ENCODE peak calls at places on chromosomes 11 and 22, in ten cellular contexts. F is transverse colon, Z is stomach, A is spleen, O is upper lobe of left lung, E is sigmoid colon, D is endothelial cell of umbilical vein, V is esophagus muscularis mucosa, G is K562, C is H1. N is an unnamed sample.

GRCh38 chr11:6646040-6646439 is 9.6 kb downstream of the DCHS1 start:
- DNase-seq in D (peak), O (no peak), G (no peak), Z (no peak), E (peak), V (no peak), C (no peak), A (peak), F (no peak), N (no peak)

GRCh38 chr11:17498475-17498874 is 21.8 kb upstream of the ABCC8 start:
- DNase-seq in C (no peak), G (peak), D (no peak), Z (no peak), O (no peak), E (no peak), V (no peak), F (no peak), A (peak), N (no peak)

GRCh38 chr11:112085822-112086421 is 634 bp downstream of the TIMM8B start:
- DNase-seq in F (peak), V (no peak), C (no peak), A (peak), O (peak), D (no peak), Z (no peak), G (peak), E (no peak), N (no peak)

GRCh38 chr22:23652286-23652685 is 20.2 kb upstream of the DRICH1 start:
- DNase-seq in F (no peak), D (no peak), O (no peak), A (peak), G (no peak), C (no peak), Z (no peak), V (no peak), E (peak), N (no peak)

GRCh38 chr11:850777-851762 is 8.4 kb downstream of the TSPAN4 start:
- DNase-seq in Z (no peak), O (no peak), V (no peak), A (no peak), F (no peak), E (no peak), G (peak), D (no peak), C (no peak), N (no peak)

GRCh38 chr22:27990879-27991278 is 71.8 kb upstream of the PITPNB start:
- DNase-seq in D (peak), V (no peak), G (peak), A (no peak), O (no peak), C (peak), F (peak), E (peak), Z (peak), N (no peak)

GRCh38 chr11:47987310-47987709 is 7.0 kb downstream of the PTPRJ start:
- DNase-seq in D (no peak), C (no peak), A (no peak), E (no peak), Z (no peak), O (no peak), V (no peak), G (no peak), F (no peak), N (no peak)

GRCh38 chr22:24181088-24181995 is at the start of gene SUSD2:
- DNase-seq in Z (peak), D (no peak), F (peak), G (peak), O (peak), E (no peak), V (no peak), C (no peak), A (peak), N (no peak)

GRCh38 chr11:61976813-61977475 is 9.5 kb upstream of the FTH1 start:
- DNase-seq in O (no peak), C (no peak), A (peak), V (no peak), F (no peak), G (peak), Z (no peak), E (peak), D (no peak), N (no peak)

GRCh38 chr11:61973603-61974162 is 6.2 kb upstream of the FTH1 start:
- DNase-seq in Z (no peak), O (no peak), C (no peak), F (no peak), E (no peak), G (peak), A (peak), V (peak), D (no peak), N (no peak)

GRCh38 chr11:61976420-61976800 is 9.0 kb upstream of the FTH1 start:
- DNase-seq in Z (no peak), A (peak), F (no peak), D (no peak), O (no peak), G (no peak), C (no peak), E (no peak), V (no peak), N (no peak)

GRCh38 chr11:61974766-61975631 is 7.6 kb upstream of the FTH1 start:
- DNase-seq in A (peak), D (peak), V (no peak), F (peak), E (no peak), G (no peak), O (peak), Z (peak), C (no peak), N (no peak)

GRCh38 chr11:61975638-61976419 is 8.4 kb upstream of the FTH1 start:
- DNase-seq in O (no peak), E (peak), F (no peak), V (no peak), A (peak), Z (no peak), D (peak), C (no peak), G (no peak), N (no peak)
- TF ChIP-seq POLR2A in O (peak), E (no peak), F (no peak), V (no peak), A (no peak), Z (no peak), D (no peak), C (no peak), G (no peak), N (no peak)

DNA sequence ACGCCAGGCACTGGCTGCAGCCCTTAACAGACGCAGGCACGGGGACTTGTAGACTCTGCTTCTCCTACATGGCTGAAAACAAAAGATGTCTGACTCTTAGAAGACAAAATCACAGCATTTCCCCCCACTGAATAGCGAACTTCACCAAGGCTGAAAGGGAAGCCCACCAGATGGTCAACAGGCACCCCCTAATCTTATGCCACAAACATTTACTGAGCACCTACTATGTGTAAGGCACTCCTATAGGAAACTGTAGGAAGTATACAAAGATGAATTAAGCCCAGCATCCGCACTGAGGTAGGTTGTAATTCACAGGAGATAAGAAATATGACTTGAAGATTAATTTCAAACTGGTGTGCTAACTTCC is 38.3 kb downstream of the NUMA1 start:
- DNase-seq in A (no peak), F (no peak), O (no peak), C (no peak), E (no peak), G (no peak), D (no peak), V (no peak), Z (no peak), N (no peak)
- TF ChIP-seq POLR2AphosphoS5 in A (no peak), F (no peak), O (no peak), C (no peak), E (no peak), G (no peak), D (no peak), V (no peak), Z (no peak), N (no peak)

DNA sequence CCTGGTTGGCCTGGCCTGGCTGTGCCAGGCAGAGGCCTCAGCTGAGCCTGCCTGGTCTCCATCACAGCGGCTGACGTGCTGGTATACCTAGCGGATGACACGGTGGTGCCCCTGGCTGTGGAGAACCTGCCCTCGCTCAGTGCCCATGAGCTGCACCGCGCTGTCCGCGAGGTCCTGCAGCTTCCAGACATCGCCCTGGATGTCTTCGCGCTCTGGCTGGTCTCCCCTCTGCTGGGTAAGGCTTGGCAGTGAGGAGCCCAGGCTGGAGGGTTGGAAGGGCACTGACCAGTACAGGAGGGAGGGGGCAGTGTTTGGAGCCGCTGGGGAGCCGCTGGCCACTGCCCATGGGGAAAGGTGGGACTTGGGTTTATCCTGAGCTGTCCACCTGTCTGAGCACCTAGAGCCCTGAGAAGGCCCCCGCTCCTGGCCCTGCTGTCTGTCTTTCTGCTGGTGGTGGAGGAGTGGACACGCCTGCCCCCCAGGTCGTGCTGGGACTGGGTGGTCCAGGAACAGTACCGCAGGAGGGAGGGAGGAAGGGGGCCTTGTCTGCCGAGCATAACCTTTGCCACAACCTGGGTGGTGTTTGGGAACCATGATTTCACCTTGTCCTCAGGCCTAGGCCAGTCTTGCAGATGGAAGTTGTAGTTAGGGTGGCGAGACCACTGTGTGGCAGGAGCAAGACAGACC is 3.0 kb downstream of the FRMD8 start:
- DNase-seq in C (no peak), A (peak), G (no peak), V (no peak), Z (no peak), O (no peak), F (no peak), D (no peak), E (peak), N (no peak)
- TF ChIP-seq POLR2A in C (no peak), A (no peak), G (no peak), V (no peak), Z (no peak), O (no peak), F (no peak), D (no peak), E (no peak), N (no peak)

DNA sequence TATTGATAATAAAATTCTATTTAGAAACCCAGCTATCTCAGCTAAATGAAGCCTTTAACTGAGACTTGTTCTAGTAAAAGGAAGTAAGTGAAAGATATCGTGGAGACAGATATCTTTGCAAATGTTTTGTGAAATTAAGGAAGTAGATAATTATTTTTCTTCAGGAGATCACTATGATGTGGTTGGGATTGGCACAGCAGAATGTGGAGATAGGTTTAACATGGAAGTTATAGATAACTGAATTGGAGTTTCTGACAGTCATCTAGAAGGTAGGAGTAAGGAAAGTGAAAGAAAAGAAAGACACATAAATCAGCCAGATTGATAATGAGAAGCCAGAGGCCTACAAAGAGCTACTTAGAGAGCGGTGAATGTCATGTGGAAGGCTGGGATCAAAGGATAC is 4.7 kb upstream of the CASP5 start:
- DNase-seq in E (no peak), G (no peak), Z (no peak), V (no peak), C (no peak), F (no peak), O (no peak), A (no peak), D (no peak), N (no peak)
- TF ChIP-seq POLR2AphosphoS5 in E (no peak), G (no peak), Z (no peak), V (no peak), C (no peak), F (no peak), O (no peak), A (no peak), D (no peak), N (no peak)

GRCh38 chr11:78140392-78141077 is 1.1 kb upstream of the ALG8 start:
- DNase-seq in D (no peak), Z (no peak), O (no peak), V (no peak), C (no peak), G (peak), F (no peak), E (no peak), A (no peak), N (no peak)

GRCh38 chr11:78138694-78139421 is 568 bp downstream of the ALG8 start:
- DNase-seq in A (no peak), C (no peak), V (no peak), E (no peak), D (no peak), Z (peak), O (no peak), G (peak), F (peak), N (no peak)

GRCh38 chr11:78145511-78146030 is 6.1 kb upstream of the ALG8 start:
- DNase-seq in G (no peak), C (no peak), O (no peak), F (no peak), V (no peak), D (no peak), A (no peak), Z (no peak), E (no peak), N (no peak)

GRCh38 chr11:78138281-78138680 is 1.1 kb downstream of the ALG8 start:
- DNase-seq in E (no peak), Z (no peak), D (no peak), V (no peak), A (no peak), G (no peak), C (no peak), O (no peak), F (no peak), N (no peak)

GRCh38 chr11:78139422-78140391 is at the start of gene ALG8:
- DNase-seq in D (peak), E (peak), Z (peak), O (peak), G (peak), F (peak), A (peak), C (peak), V (peak), N (peak)
- TF ChIP-seq POLR2A in D (peak), E (peak), Z (peak), O (peak), G (peak), F (peak), A (peak), C (peak), V (no peak), N (peak)

N was measured in GM12892.